ENCODE peak calls at places on chromosome 20, in eight cellular contexts. One of them, this sample, is unnamed.

GRCh38 chr20:16541226-16541625 is 32.0 kb downstream of the KIF16B start:
- DNase-seq in GM10248: no peak
- DNase-seq in activated CD8-positive, alpha-beta memory T cell treated with anti-CD3 and anti-CD28 coated beads, Interleukin-2, amount 10 ng/mL, durations not matched to agents 7 days and 5 days: no peak
- DNase-seq in choroid plexus epithelial cell: no peak
- DNase-seq in NCI-H1436 treated with DMSO at 0.1 percent for 48 hours: no peak
- DNase-seq in GM20000: no peak
- DNase-seq in astrocyte of the cerebellum: no peak
- DNase-seq in frontal cortex: no peak
- DNase-seq in this sample: no peak

GRCh38 chr20:62496525-62497218 is 20.9 kb upstream of the GATA5 start:
- DNase-seq in GM10248: peak
- DNase-seq in activated CD8-positive, alpha-beta memory T cell treated with anti-CD3 and anti-CD28 coated beads, Interleukin-2, amount 10 ng/mL, durations not matched to agents 7 days and 5 days: no peak
- DNase-seq in choroid plexus epithelial cell: no peak
- DNase-seq in NCI-H1436 treated with DMSO at 0.1 percent for 48 hours: no peak
- DNase-seq in GM20000: peak
- DNase-seq in astrocyte of the cerebellum: no peak
- DNase-seq in frontal cortex: no peak
- DNase-seq in this sample: no peak

GRCh38 chr20:9397928-9398327 is 116.5 kb upstream of the LAMP5 start:
- DNase-seq in GM10248: peak
- DNase-seq in activated CD8-positive, alpha-beta memory T cell treated with anti-CD3 and anti-CD28 coated beads, Interleukin-2, amount 10 ng/mL, durations not matched to agents 7 days and 5 days: no peak
- DNase-seq in choroid plexus epithelial cell: no peak
- DNase-seq in NCI-H1436 treated with DMSO at 0.1 percent for 48 hours: no peak
- DNase-seq in GM20000: peak
- DNase-seq in astrocyte of the cerebellum: no peak
- DNase-seq in frontal cortex: no peak
- DNase-seq in this sample: no peak

GRCh38 chr20:53176133-53176532 is 204.0 kb downstream of the TSHZ2 start:
- DNase-seq in GM10248: no peak
- DNase-seq in activated CD8-positive, alpha-beta memory T cell treated with anti-CD3 and anti-CD28 coated beads, Interleukin-2, amount 10 ng/mL, durations not matched to agents 7 days and 5 days: no peak
- DNase-seq in choroid plexus epithelial cell: no peak
- DNase-seq in NCI-H1436 treated with DMSO at 0.1 percent for 48 hours: peak
- DNase-seq in GM20000: no peak
- DNase-seq in astrocyte of the cerebellum: no peak
- DNase-seq in frontal cortex: no peak
- DNase-seq in this sample: no peak

GRCh38 chr20:37941332-37941731 is 38.4 kb downstream of the VSTM2L start:
- DNase-seq in GM10248: no peak
- DNase-seq in activated CD8-positive, alpha-beta memory T cell treated with anti-CD3 and anti-CD28 coated beads, Interleukin-2, amount 10 ng/mL, durations not matched to agents 7 days and 5 days: peak
- DNase-seq in choroid plexus epithelial cell: no peak
- DNase-seq in NCI-H1436 treated with DMSO at 0.1 percent for 48 hours: no peak
- DNase-seq in GM20000: no peak
- DNase-seq in astrocyte of the cerebellum: no peak
- DNase-seq in frontal cortex: no peak
- DNase-seq in this sample: no peak

GRCh38 chr20:14919473-14920157 is 582.2 kb upstream of the FLRT3 start:
- DNase-seq in GM10248: no peak
- DNase-seq in activated CD8-positive, alpha-beta memory T cell treated with anti-CD3 and anti-CD28 coated beads, Interleukin-2, amount 10 ng/mL, durations not matched to agents 7 days and 5 days: no peak
- DNase-seq in choroid plexus epithelial cell: no peak
- DNase-seq in NCI-H1436 treated with DMSO at 0.1 percent for 48 hours: no peak
- DNase-seq in GM20000: no peak
- DNase-seq in astrocyte of the cerebellum: no peak
- DNase-seq in frontal cortex: no peak
- DNase-seq in this sample: no peak

GRCh38 chr20:50264534-50265145 is 74.0 kb downstream of the CEBPB start:
- DNase-seq in GM10248: no peak
- DNase-seq in activated CD8-positive, alpha-beta memory T cell treated with anti-CD3 and anti-CD28 coated beads, Interleukin-2, amount 10 ng/mL, durations not matched to agents 7 days and 5 days: no peak
- DNase-seq in choroid plexus epithelial cell: no peak
- DNase-seq in NCI-H1436 treated with DMSO at 0.1 percent for 48 hours: no peak
- DNase-seq in GM20000: no peak
- DNase-seq in astrocyte of the cerebellum: no peak
- DNase-seq in frontal cortex: no peak
- DNase-seq in this sample: no peak

GRCh38 chr20:37898301-37899104 is 4.4 kb upstream of the VSTM2L start:
- DNase-seq in GM10248: no peak
- DNase-seq in activated CD8-positive, alpha-beta memory T cell treated with anti-CD3 and anti-CD28 coated beads, Interleukin-2, amount 10 ng/mL, durations not matched to agents 7 days and 5 days: no peak
- DNase-seq in choroid plexus epithelial cell: no peak
- DNase-seq in NCI-H1436 treated with DMSO at 0.1 percent for 48 hours: no peak
- DNase-seq in GM20000: no peak
- DNase-seq in astrocyte of the cerebellum: no peak
- DNase-seq in frontal cortex: no peak
- DNase-seq in this sample: no peak

GRCh38 chr20:31675828-31676533 is 38.3 kb downstream of the COX4I2 start:
- DNase-seq in GM10248: peak
- DNase-seq in activated CD8-positive, alpha-beta memory T cell treated with anti-CD3 and anti-CD28 coated beads, Interleukin-2, amount 10 ng/mL, durations not matched to agents 7 days and 5 days: peak
- DNase-seq in choroid plexus epithelial cell: peak
- DNase-seq in NCI-H1436 treated with DMSO at 0.1 percent for 48 hours: no peak
- DNase-seq in GM20000: peak
- DNase-seq in astrocyte of the cerebellum: no peak
- DNase-seq in frontal cortex: no peak
- DNase-seq in this sample: peak

GRCh38 chr20:60055740-60056139 is 97.5 kb downstream of the CDH26 start:
- DNase-seq in GM10248: no peak
- DNase-seq in activated CD8-positive, alpha-beta memory T cell treated with anti-CD3 and anti-CD28 coated beads, Interleukin-2, amount 10 ng/mL, durations not matched to agents 7 days and 5 days: peak
- DNase-seq in choroid plexus epithelial cell: no peak
- DNase-seq in NCI-H1436 treated with DMSO at 0.1 percent for 48 hours: no peak
- DNase-seq in GM20000: no peak
- DNase-seq in astrocyte of the cerebellum: no peak
- DNase-seq in frontal cortex: no peak
- DNase-seq in this sample: peak

GRCh38 chr20:54372313-54372712 is 103.1 kb upstream of the DOK5 start:
- DNase-seq in GM10248: no peak
- DNase-seq in activated CD8-positive, alpha-beta memory T cell treated with anti-CD3 and anti-CD28 coated beads, Interleukin-2, amount 10 ng/mL, durations not matched to agents 7 days and 5 days: no peak
- DNase-seq in choroid plexus epithelial cell: no peak
- DNase-seq in NCI-H1436 treated with DMSO at 0.1 percent for 48 hours: no peak
- DNase-seq in GM20000: no peak
- DNase-seq in astrocyte of the cerebellum: no peak
- DNase-seq in frontal cortex: no peak
- DNase-seq in this sample: no peak

GRCh38 chr20:23918896-23919295 is 39.3 kb upstream of the CST5 start:
- DNase-seq in GM10248: no peak
- DNase-seq in activated CD8-positive, alpha-beta memory T cell treated with anti-CD3 and anti-CD28 coated beads, Interleukin-2, amount 10 ng/mL, durations not matched to agents 7 days and 5 days: no peak
- DNase-seq in choroid plexus epithelial cell: no peak
- DNase-seq in NCI-H1436 treated with DMSO at 0.1 percent for 48 hours: no peak
- DNase-seq in GM20000: no peak
- DNase-seq in astrocyte of the cerebellum: no peak
- DNase-seq in frontal cortex: no peak
- DNase-seq in this sample: no peak

GRCh38 chr20:58577139-58577806 is 62.1 kb upstream of the APCDD1L start:
- DNase-seq in GM10248: no peak
- DNase-seq in activated CD8-positive, alpha-beta memory T cell treated with anti-CD3 and anti-CD28 coated beads, Interleukin-2, amount 10 ng/mL, durations not matched to agents 7 days and 5 days: no peak
- DNase-seq in choroid plexus epithelial cell: no peak
- DNase-seq in NCI-H1436 treated with DMSO at 0.1 percent for 48 hours: no peak
- DNase-seq in GM20000: no peak
- DNase-seq in astrocyte of the cerebellum: no peak
- DNase-seq in frontal cortex: no peak
- DNase-seq in this sample: no peak

GRCh38 chr20:50189681-50190250 is 864 bp upstream of the CEBPB start:
- DNase-seq in GM10248: no peak
- DNase-seq in activated CD8-positive, alpha-beta memory T cell treated with anti-CD3 and anti-CD28 coated beads, Interleukin-2, amount 10 ng/mL, durations not matched to agents 7 days and 5 days: peak
- DNase-seq in choroid plexus epithelial cell: peak
- DNase-seq in NCI-H1436 treated with DMSO at 0.1 percent for 48 hours: no peak
- DNase-seq in GM20000: no peak
- DNase-seq in astrocyte of the cerebellum: no peak
- DNase-seq in frontal cortex: no peak
- DNase-seq in this sample: no peak

GRCh38 chr20:41142241-41142640 is 4.9 kb downstream of the PLCG1 start:
- DNase-seq in GM10248: no peak
- DNase-seq in activated CD8-positive, alpha-beta memory T cell treated with anti-CD3 and anti-CD28 coated beads, Interleukin-2, amount 10 ng/mL, durations not matched to agents 7 days and 5 days: peak
- DNase-seq in choroid plexus epithelial cell: no peak
- DNase-seq in NCI-H1436 treated with DMSO at 0.1 percent for 48 hours: no peak
- DNase-seq in GM20000: no peak
- DNase-seq in astrocyte of the cerebellum: no peak
- DNase-seq in frontal cortex: no peak
- DNase-seq in this sample: no peak

GRCh38 chr20:64189986-64190385 is 25.7 kb downstream of the MYT1 start:
- DNase-seq in GM10248: no peak
- DNase-seq in activated CD8-positive, alpha-beta memory T cell treated with anti-CD3 and anti-CD28 coated beads, Interleukin-2, amount 10 ng/mL, durations not matched to agents 7 days and 5 days: no peak
- DNase-seq in choroid plexus epithelial cell: no peak
- DNase-seq in NCI-H1436 treated with DMSO at 0.1 percent for 48 hours: no peak
- DNase-seq in GM20000: no peak
- DNase-seq in astrocyte of the cerebellum: no peak
- DNase-seq in frontal cortex: no peak
- DNase-seq in this sample: no peak

GRCh38 chr20:46984391-46984790 is 89.7 kb downstream of the EYA2 start:
- DNase-seq in GM10248: no peak
- DNase-seq in activated CD8-positive, alpha-beta memory T cell treated with anti-CD3 and anti-CD28 coated beads, Interleukin-2, amount 10 ng/mL, durations not matched to agents 7 days and 5 days: no peak
- DNase-seq in choroid plexus epithelial cell: peak
- DNase-seq in NCI-H1436 treated with DMSO at 0.1 percent for 48 hours: no peak
- DNase-seq in GM20000: no peak
- DNase-seq in astrocyte of the cerebellum: no peak
- DNase-seq in frontal cortex: no peak
- DNase-seq in this sample: no peak

GRCh38 chr20:34343458-34344255 is 19.4 kb upstream of the ITCH start:
- DNase-seq in GM10248: no peak
- DNase-seq in activated CD8-positive, alpha-beta memory T cell treated with anti-CD3 and anti-CD28 coated beads, Interleukin-2, amount 10 ng/mL, durations not matched to agents 7 days and 5 days: no peak
- DNase-seq in choroid plexus epithelial cell: no peak
- DNase-seq in NCI-H1436 treated with DMSO at 0.1 percent for 48 hours: no peak
- DNase-seq in GM20000: no peak
- DNase-seq in astrocyte of the cerebellum: no peak
- DNase-seq in frontal cortex: no peak
- DNase-seq in this sample: no peak

GRCh38 chr20:63067721-63068560 is 61.2 kb upstream of the BHLHE23 start:
- DNase-seq in GM10248: no peak
- DNase-seq in activated CD8-positive, alpha-beta memory T cell treated with anti-CD3 and anti-CD28 coated beads, Interleukin-2, amount 10 ng/mL, durations not matched to agents 7 days and 5 days: no peak
- DNase-seq in choroid plexus epithelial cell: no peak
- DNase-seq in NCI-H1436 treated with DMSO at 0.1 percent for 48 hours: no peak
- DNase-seq in GM20000: no peak
- DNase-seq in astrocyte of the cerebellum: no peak
- DNase-seq in frontal cortex: no peak
- DNase-seq in this sample: no peak

GRCh38 chr20:32975698-32976674 is 28.2 kb downstream of the SUN5 start:
- DNase-seq in GM10248: peak
- DNase-seq in activated CD8-positive, alpha-beta memory T cell treated with anti-CD3 and anti-CD28 coated beads, Interleukin-2, amount 10 ng/mL, durations not matched to agents 7 days and 5 days: peak
- DNase-seq in choroid plexus epithelial cell: no peak
- DNase-seq in NCI-H1436 treated with DMSO at 0.1 percent for 48 hours: no peak
- DNase-seq in GM20000: no peak
- DNase-seq in astrocyte of the cerebellum: no peak
- DNase-seq in frontal cortex: no peak
- DNase-seq in this sample: no peak

GRCh38 chr20:54014301-54014914 is 56.0 kb downstream of the BCAS1 start:
- DNase-seq in GM10248: no peak
- DNase-seq in activated CD8-positive, alpha-beta memory T cell treated with anti-CD3 and anti-CD28 coated beads, Interleukin-2, amount 10 ng/mL, durations not matched to agents 7 days and 5 days: no peak
- DNase-seq in choroid plexus epithelial cell: no peak
- DNase-seq in NCI-H1436 treated with DMSO at 0.1 percent for 48 hours: no peak
- DNase-seq in GM20000: no peak
- DNase-seq in astrocyte of the cerebellum: no peak
- DNase-seq in frontal cortex: no peak
- DNase-seq in this sample: no peak

GRCh38 chr20:6295477-6296256 is 172.8 kb upstream of the FERMT1 start:
- DNase-seq in GM10248: no peak
- DNase-seq in activated CD8-positive, alpha-beta memory T cell treated with anti-CD3 and anti-CD28 coated beads, Interleukin-2, amount 10 ng/mL, durations not matched to agents 7 days and 5 days: no peak
- DNase-seq in choroid plexus epithelial cell: no peak
- DNase-seq in NCI-H1436 treated with DMSO at 0.1 percent for 48 hours: no peak
- DNase-seq in GM20000: no peak
- DNase-seq in astrocyte of the cerebellum: no peak
- DNase-seq in frontal cortex: no peak
- DNase-seq in this sample: no peak

GRCh38 chr20:8073024-8073832 is 53.7 kb upstream of the TMX4 start:
- DNase-seq in GM10248: no peak
- DNase-seq in activated CD8-positive, alpha-beta memory T cell treated with anti-CD3 and anti-CD28 coated beads, Interleukin-2, amount 10 ng/mL, durations not matched to agents 7 days and 5 days: no peak
- DNase-seq in choroid plexus epithelial cell: peak
- DNase-seq in NCI-H1436 treated with DMSO at 0.1 percent for 48 hours: no peak
- DNase-seq in GM20000: no peak
- DNase-seq in astrocyte of the cerebellum: peak
- DNase-seq in frontal cortex: no peak
- DNase-seq in this sample: peak

GRCh38 chr20:9417665-9418064 is 96.7 kb upstream of the LAMP5 start:
- DNase-seq in GM10248: no peak
- DNase-seq in activated CD8-positive, alpha-beta memory T cell treated with anti-CD3 and anti-CD28 coated beads, Interleukin-2, amount 10 ng/mL, durations not matched to agents 7 days and 5 days: no peak
- DNase-seq in choroid plexus epithelial cell: peak
- DNase-seq in NCI-H1436 treated with DMSO at 0.1 percent for 48 hours: no peak
- DNase-seq in GM20000: no peak
- DNase-seq in astrocyte of the cerebellum: no peak
- DNase-seq in frontal cortex: no peak
- DNase-seq in this sample: no peak

GRCh38 chr20:36461600-36462439 is 79.5 kb upstream of the MYL9 start:
- DNase-seq in GM10248: peak
- DNase-seq in activated CD8-positive, alpha-beta memory T cell treated with anti-CD3 and anti-CD28 coated beads, Interleukin-2, amount 10 ng/mL, durations not matched to agents 7 days and 5 days: peak
- DNase-seq in choroid plexus epithelial cell: peak
- DNase-seq in NCI-H1436 treated with DMSO at 0.1 percent for 48 hours: no peak
- DNase-seq in GM20000: no peak
- DNase-seq in astrocyte of the cerebellum: no peak
- DNase-seq in frontal cortex: peak
- DNase-seq in this sample: no peak

GRCh38 chr20:54113553-54113952 is 43.2 kb upstream of the BCAS1 start:
- DNase-seq in GM10248: no peak
- DNase-seq in activated CD8-positive, alpha-beta memory T cell treated with anti-CD3 and anti-CD28 coated beads, Interleukin-2, amount 10 ng/mL, durations not matched to agents 7 days and 5 days: no peak
- DNase-seq in choroid plexus epithelial cell: no peak
- DNase-seq in NCI-H1436 treated with DMSO at 0.1 percent for 48 hours: no peak
- DNase-seq in GM20000: no peak
- DNase-seq in astrocyte of the cerebellum: no peak
- DNase-seq in frontal cortex: no peak
- DNase-seq in this sample: no peak

GRCh38 chr20:47451602-47451904 is 50.1 kb upstream of the NCOA3 start:
- DNase-seq in GM10248: no peak
- DNase-seq in activated CD8-positive, alpha-beta memory T cell treated with anti-CD3 and anti-CD28 coated beads, Interleukin-2, amount 10 ng/mL, durations not matched to agents 7 days and 5 days: no peak
- DNase-seq in choroid plexus epithelial cell: no peak
- DNase-seq in NCI-H1436 treated with DMSO at 0.1 percent for 48 hours: no peak
- DNase-seq in GM20000: no peak
- DNase-seq in astrocyte of the cerebellum: no peak
- DNase-seq in frontal cortex: no peak
- DNase-seq in this sample: no peak

GRCh38 chr20:23092409-23092756 is 6.3 kb upstream of the CD93 start:
- DNase-seq in GM10248: no peak
- DNase-seq in activated CD8-positive, alpha-beta memory T cell treated with anti-CD3 and anti-CD28 coated beads, Interleukin-2, amount 10 ng/mL, durations not matched to agents 7 days and 5 days: no peak
- DNase-seq in choroid plexus epithelial cell: peak
- DNase-seq in NCI-H1436 treated with DMSO at 0.1 percent for 48 hours: no peak
- DNase-seq in GM20000: no peak
- DNase-seq in astrocyte of the cerebellum: no peak
- DNase-seq in frontal cortex: no peak
- DNase-seq in this sample: no peak

GRCh38 chr20:58566981-58567380 is 51.8 kb upstream of the APCDD1L start:
- DNase-seq in GM10248: no peak
- DNase-seq in activated CD8-positive, alpha-beta memory T cell treated with anti-CD3 and anti-CD28 coated beads, Interleukin-2, amount 10 ng/mL, durations not matched to agents 7 days and 5 days: no peak
- DNase-seq in choroid plexus epithelial cell: no peak
- DNase-seq in NCI-H1436 treated with DMSO at 0.1 percent for 48 hours: no peak
- DNase-seq in GM20000: no peak
- DNase-seq in astrocyte of the cerebellum: no peak
- DNase-seq in frontal cortex: no peak
- DNase-seq in this sample: no peak

GRCh38 chr20:11912013-11912663 is 5.6 kb upstream of the BTBD3 start:
- DNase-seq in GM10248: peak
- DNase-seq in activated CD8-positive, alpha-beta memory T cell treated with anti-CD3 and anti-CD28 coated beads, Interleukin-2, amount 10 ng/mL, durations not matched to agents 7 days and 5 days: no peak
- DNase-seq in choroid plexus epithelial cell: peak
- DNase-seq in NCI-H1436 treated with DMSO at 0.1 percent for 48 hours: no peak
- DNase-seq in GM20000: peak
- DNase-seq in astrocyte of the cerebellum: no peak
- DNase-seq in frontal cortex: no peak
- DNase-seq in this sample: no peak

This sample was measured in GF-D8.